ENCODE peak calls at places on chromosome 11, in nine cellular contexts. W is HCT116, N is stomach, D is K562, M is sigmoid colon, G is endothelial cell of umbilical vein, R is GM23338, C is transverse colon, T is Panc1. A is an unnamed sample.

GRCh38 chr11:7098235-7098832 is 9.5 kb downstream of the RBMXL2 start:
- DNase-seq in W (peak; percentile 50), N (no peak), D (peak; percentile 46), M (no peak), G (peak; percentile 67), R (peak; percentile 87), C (no peak), T (peak; percentile 78), A (no peak)

GRCh38 chr11:10294289-10294953 is 402 bp upstream of the SBF2 start:
- DNase-seq in W (no peak), N (no peak), D (peak; percentile 11), M (peak; percentile 83), G (peak; percentile 63), R (peak; percentile 62), C (peak; percentile 41), T (no peak), A (peak; percentile 85)

GRCh38 chr11:116240661-116241060 is 532.1 kb downstream of the BUD13 start:
- DNase-seq in W (no peak), N (no peak), D (no peak), M (no peak), G (no peak), R (no peak), C (no peak), T (no peak), A (no peak)

GRCh38 chr11:62922189-62922589 is 1.0 kb upstream of the CHRM1 start:
- DNase-seq in W (no peak), N (no peak), D (no peak), M (no peak), G (no peak), R (no peak), C (no peak), T (no peak), A (peak; percentile 56)

GRCh38 chr11:45834298-45834756 is 12.9 kb upstream of the CRY2 start:
- DNase-seq in W (no peak), N (peak; percentile 47), D (peak; percentile 81), M (no peak), G (no peak), R (no peak), C (no peak), T (no peak), A (no peak)

GRCh38 chr11:45209904-45210699 is 63.7 kb downstream of the PRDM11 start:
- DNase-seq in W (no peak), N (peak; percentile 45), D (no peak), M (peak; percentile 98), G (peak; percentile 76), R (peak; percentile 88), C (peak; percentile 72), T (no peak), A (no peak)

GRCh38 chr11:113690619-113691569 is 15.2 kb downstream of the TMPRSS5 start:
- DNase-seq in W (peak; percentile 76), N (peak; percentile 75), D (peak; percentile 93), M (no peak), G (no peak), R (peak; percentile 83), C (peak; percentile 80), T (no peak), A (no peak)

GRCh38 chr11:47241740-47242400 is 6.7 kb downstream of the ACP2 start:
- DNase-seq in W (no peak), N (no peak), D (no peak), M (no peak), G (no peak), R (no peak), C (no peak), T (peak; percentile 25), A (no peak)

GRCh38 chr11:73237471-73238290 is 19.6 kb downstream of the P2RY2 start:
- DNase-seq in W (no peak), N (no peak), D (no peak), M (peak; percentile 44), G (peak; percentile 30), R (no peak), C (no peak), T (no peak), A (peak; percentile 71)

GRCh38 chr11:128422576-128423370 is 164.6 kb downstream of the ETS1 start:
- DNase-seq in W (no peak), N (peak; percentile 35), D (no peak), M (no peak), G (no peak), R (no peak), C (peak; percentile 25), T (no peak), A (peak; percentile 82)

GRCh38 chr11:91104237-91104636 is 881.4 kb upstream of the CHORDC1 start:
- DNase-seq in W (no peak), N (no peak), D (no peak), M (no peak), G (peak; percentile 4), R (no peak), C (no peak), T (no peak), A (no peak)

GRCh38 chr11:117445097-117445658 is 117.5 kb downstream of the CEP164 start:
- DNase-seq in W (no peak), N (no peak), D (no peak), M (no peak), G (no peak), R (no peak), C (no peak), T (no peak), A (peak; percentile 48)

GRCh38 chr11:76524461-76524860 is 79.6 kb downstream of the EMSY start:
- DNase-seq in W (peak; percentile 24), N (no peak), D (no peak), M (no peak), G (no peak), R (no peak), C (no peak), T (no peak), A (no peak)

GRCh38 chr11:132205496-132205895 is 835.1 kb downstream of the NTM start:
- DNase-seq in W (no peak), N (no peak), D (no peak), M (no peak), G (no peak), R (no peak), C (no peak), T (no peak), A (no peak)

GRCh38 chr11:40514124-40514523 is 945.3 kb downstream of the LRRC4C start:
- DNase-seq in W (no peak), N (no peak), D (no peak), M (no peak), G (no peak), R (no peak), C (no peak), T (no peak), A (no peak)

GRCh38 chr11:44564198-44564597 is 1.3 kb upstream of the CD82 start:
- DNase-seq in W (no peak), N (peak; percentile 71), D (no peak), M (no peak), G (no peak), R (no peak), C (peak; percentile 52), T (no peak), A (no peak)

GRCh38 chr11:5726351-5726750 is 9.9 kb upstream of the OR56B1 start:
- DNase-seq in W (no peak), N (no peak), D (no peak), M (no peak), G (no peak), R (no peak), C (no peak), T (no peak), A (no peak)

GRCh38 chr11:19199766-19200165 is 2.0 kb downstream of the CSRP3 start:
- DNase-seq in W (no peak), N (no peak), D (no peak), M (no peak), G (peak; percentile 81), R (no peak), C (no peak), T (no peak), A (no peak)

GRCh38 chr11:103610435-103610834 is 426.0 kb upstream of the DDI1 start:
- DNase-seq in W (no peak), N (no peak), D (no peak), M (no peak), G (no peak), R (no peak), C (no peak), T (no peak), A (no peak)

DNA sequence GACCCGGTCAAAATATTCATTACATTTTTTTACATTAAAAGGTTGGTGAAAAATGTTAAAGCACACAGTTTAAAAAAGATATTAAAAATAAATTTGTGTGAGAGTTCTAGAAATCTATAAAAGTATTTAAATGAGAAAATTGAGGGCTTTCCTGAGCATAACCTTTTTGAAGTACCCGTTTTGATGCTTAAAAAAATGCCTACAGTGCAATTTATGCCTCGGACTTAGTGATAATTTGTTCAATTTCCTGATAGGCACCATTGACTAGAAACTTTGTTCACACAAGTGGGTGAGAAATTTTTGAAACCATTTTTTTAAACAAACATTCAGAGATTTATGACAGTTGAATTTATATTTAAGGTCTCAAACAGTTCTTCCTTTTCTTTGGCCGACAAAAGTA is 29.7 kb upstream of the B3GAT1 start:
- DNase-seq in W (no peak), N (no peak), D (no peak), M (no peak), G (no peak), R (no peak), C (no peak), T (no peak), A (no peak)
- TF ChIP-seq POLR2AphosphoS5 in W (no peak), N (no peak), D (no peak), M (no peak), G (no peak), R (no peak), C (no peak), T (no peak), A (no peak)

GRCh38 chr11:68956142-68956541 is 24.6 kb downstream of the MRGPRD start:
- DNase-seq in W (no peak), N (no peak), D (peak; percentile 68), M (peak; percentile 69), G (no peak), R (peak; percentile 64), C (no peak), T (no peak), A (no peak)
- TF ChIP-seq CTCF in W (peak; percentile 62), N (no peak), D (peak; percentile 51), M (no peak), G (peak; percentile 14), R (peak; percentile 79), C (no peak), T (no peak), A (peak; percentile 10)

GRCh38 chr11:124751391-124751740 is 689 bp downstream of the VSIG2 start:
- DNase-seq in W (no peak), N (no peak), D (no peak), M (no peak), G (no peak), R (peak; percentile 63), C (no peak), T (no peak), A (peak; percentile 73)
- H3K4me3 ChIP-seq in W (no peak overlapping the region), N (peak overlapping the region; percentile 56), D (no peak overlapping the region), M (no peak overlapping the region), G (no peak overlapping the region), R (peak overlapping the region; percentile 58), C (no peak overlapping the region), T (no peak overlapping the region), A (no peak overlapping the region)

DNA sequence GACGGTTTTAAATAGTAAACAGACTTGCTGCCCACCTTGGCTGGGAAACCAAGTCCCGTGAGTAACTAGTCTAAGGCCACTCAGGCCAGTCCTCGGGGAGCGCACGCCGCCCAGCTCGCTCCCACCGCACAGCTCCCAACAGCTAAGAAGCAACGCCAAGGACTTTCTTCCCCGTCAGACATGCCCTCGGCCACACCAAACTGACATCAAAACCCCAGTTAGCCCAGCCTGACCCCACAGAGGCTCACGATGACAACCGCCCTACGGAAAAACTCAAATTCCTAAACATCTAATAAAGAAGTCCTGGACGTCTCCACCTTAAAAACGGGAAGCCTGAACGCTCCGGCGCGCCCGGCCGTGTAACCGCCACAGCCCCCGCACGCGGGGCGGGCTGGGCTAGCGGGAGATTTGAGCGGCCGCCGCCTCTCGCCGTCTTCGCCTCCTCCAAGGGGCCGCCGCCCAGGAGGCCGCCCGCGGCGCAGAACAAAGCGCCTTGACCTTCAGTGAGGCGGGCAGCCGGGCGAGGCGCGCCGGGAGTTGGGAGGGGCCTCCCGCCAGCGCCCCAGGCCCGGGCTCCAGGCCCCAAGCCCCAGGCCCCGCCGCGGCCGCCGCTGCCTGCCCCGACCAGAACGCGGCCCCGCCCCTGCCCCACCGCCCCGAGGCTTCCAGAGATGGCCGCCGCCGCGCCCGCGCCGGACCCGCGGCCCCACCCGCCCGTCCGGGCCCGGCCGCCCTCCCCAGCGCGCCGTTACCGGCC is 474 bp downstream of the NAP1L4 start:
- DNase-seq in W (no peak), N (no peak), D (no peak), M (no peak), G (peak; percentile 57), R (peak; percentile 78), C (no peak), T (no peak), A (no peak)
- TF ChIP-seq POLR2AphosphoS5 in W (no peak), N (no peak), D (peak; percentile 11), M (no peak), G (peak; percentile 36), R (no peak), C (no peak), T (no peak), A (no peak)